ENCODE peak calls at places on chromosome 13, in six cellular contexts. P is stimulated activated CD8-positive, alpha-beta memory T cell treated with anti-CD3 and anti-CD28 coated beads, Interleukin-7, amount 100 ng/mL, for 1 hour; J is AG09319; L is activated CD4-positive, alpha-beta T cell treated with anti-CD3 and anti-CD28 coated beads for 24 hours; R is fibroblast of pulmonary artery; S is ovary. O is an unnamed sample.

GRCh38 chr13:89541091-89542030 is 1806.1 kb upstream of the MIR17HG start:
- DNase-seq in P (no peak), J (no peak), L (no peak), R (no peak), S (no peak), O (no peak)

GRCh38 chr13:58165617-58166016 is 534.1 kb downstream of the PCDH17 start:
- DNase-seq in P (no peak), J (no peak), L (no peak), R (no peak), S (no peak), O (no peak)

GRCh38 chr13:67914535-67914934 is 684.4 kb upstream of the PCDH9 start:
- DNase-seq in P (no peak), J (no peak), L (no peak), R (no peak), S (no peak), O (no peak)

GRCh38 chr13:65562305-65562704 is 1667.8 kb downstream of the PCDH9 start:
- DNase-seq in P (no peak), J (no peak), L (no peak), R (no peak), S (no peak), O (no peak)

GRCh38 chr13:95588721-95589120 is 36.2 kb downstream of the CLDN10 start:
- DNase-seq in P (no peak), J (no peak), L (no peak), R (peak), S (no peak), O (no peak)

GRCh38 chr13:34410653-34411052 is 531.4 kb upstream of the NBEA start:
- DNase-seq in P (no peak), J (no peak), L (no peak), R (peak), S (no peak), O (no peak)

GRCh38 chr13:34201050-34201913 is 383.3 kb downstream of the RFC3 start:
- DNase-seq in P (no peak), J (peak), L (no peak), R (peak), S (no peak), O (no peak)

GRCh38 chr13:113653264-113654174 is 4.5 kb downstream of the ATP4B start:
- DNase-seq in P (no peak), J (no peak), L (no peak), R (no peak), S (peak), O (no peak)

GRCh38 chr13:103236213-103236612 is 170.0 kb upstream of the SLC10A2 start:
- DNase-seq in P (no peak), J (no peak), L (no peak), R (peak), S (no peak), O (no peak)

GRCh38 chr13:89967701-89968100 is 1379.8 kb upstream of the MIR17HG start:
- DNase-seq in P (no peak), J (no peak), L (no peak), R (no peak), S (no peak), O (no peak)

GRCh38 chr13:44382635-44383145 is 9.1 kb downstream of the SERP2 start:
- DNase-seq in P (no peak), J (no peak), L (no peak), R (no peak), S (no peak), O (no peak)

GRCh38 chr13:65584126-65584525 is 1646.0 kb downstream of the PCDH9 start:
- DNase-seq in P (no peak), J (no peak), L (no peak), R (no peak), S (no peak), O (no peak)

GRCh38 chr13:111908391-111908790 is 158.6 kb upstream of the SOX1 start:
- DNase-seq in P (no peak), J (no peak), L (no peak), R (no peak), S (no peak), O (no peak)

GRCh38 chr13:97339019-97339988 is 94.7 kb upstream of the RAP2A start:
- DNase-seq in P (no peak), J (peak), L (no peak), R (peak), S (peak), O (no peak)

GRCh38 chr13:21825186-21825585 is 154.3 kb downstream of the FGF9 start:
- DNase-seq in P (no peak), J (no peak), L (no peak), R (no peak), S (no peak), O (no peak)

GRCh38 chr13:27273658-27274425 is 3.2 kb downstream of the RASL11A start:
- DNase-seq in P (no peak), J (no peak), L (no peak), R (peak), S (no peak), O (no peak)

GRCh38 chr13:103030776-103031175 is 35.4 kb downstream of the SLC10A2 start:
- DNase-seq in P (no peak), J (no peak), L (no peak), R (no peak), S (no peak), O (no peak)

GRCh38 chr13:91459485-91459884 is 61.1 kb downstream of the GPC5 start:
- DNase-seq in P (no peak), J (no peak), L (no peak), R (no peak), S (no peak), O (no peak)

GRCh38 chr13:79659161-79659560 is 178.2 kb downstream of the NDFIP2 start:
- DNase-seq in P (no peak), J (no peak), L (no peak), R (peak), S (no peak), O (no peak)

GRCh38 chr13:87675851-87676250 is 4.7 kb downstream of the SLITRK5 start:
- DNase-seq in P (no peak), J (no peak), L (no peak), R (no peak), S (no peak), O (no peak)

GRCh38 chr13:51269039-51269438 is 46.8 kb downstream of the FAM124A start:
- DNase-seq in P (no peak), J (no peak), L (no peak), R (peak), S (no peak), O (no peak)

GRCh38 chr13:85725433-85725832 is 73.8 kb downstream of the SLITRK6 start:
- DNase-seq in P (no peak), J (no peak), L (no peak), R (no peak), S (no peak), O (no peak)

GRCh38 chr13:46641274-46642081 is 88.5 kb downstream of the LRCH1 start:
- DNase-seq in P (no peak), J (no peak), L (no peak), R (peak), S (no peak), O (no peak)

GRCh38 chr13:24500977-24501376 is 11.6 kb downstream of the PARP4 start:
- DNase-seq in P (no peak), J (no peak), L (no peak), R (peak), S (no peak), O (no peak)

GRCh38 chr13:29125145-29125933 is 305.2 kb downstream of the MTUS2 start:
- DNase-seq in P (no peak), J (no peak), L (no peak), R (no peak), S (no peak), O (no peak)

GRCh38 chr13:100454876-100455275 is 133.7 kb downstream of the GGACT start:
- DNase-seq in P (no peak), J (no peak), L (no peak), R (peak), S (no peak), O (no peak)

O was measured in naive thymus-derived CD8-positive, alpha-beta T cell.